ENCODE peak calls at places on chromosomes 12 and 14, in four cellular contexts. O is HT1080; Z is stimulated activated CD8-positive, alpha-beta memory T cell treated with anti-CD3 and anti-CD28 coated beads, Interleukin-4, amount 100 ng/mL, for 1 hour; A is HFF-Myc. C is an unnamed sample.

GRCh38 chr12:104958946-104959841 is 1.1 kb upstream of the SLC41A2 start:
- DNase-seq in A (no peak), O (peak; percentile 55), Z (no peak), C (no peak)

GRCh38 chr12:46385439-46385838 is 12.9 kb upstream of the SLC38A2 start:
- DNase-seq in Z (no peak), A (no peak), O (no peak), C (no peak)

GRCh38 chr12:113533842-113534375 is 62.2 kb upstream of the LHX5 start:
- DNase-seq in O (no peak), Z (no peak), A (no peak), C (no peak)

GRCh38 chr12:122093098-122093883 is 14.7 kb downstream of the MLXIP start:
- DNase-seq in Z (no peak), O (no peak), A (no peak), C (no peak)

GRCh38 chr12:60421741-60422140 is 825.9 kb downstream of the SLC16A7 start:
- DNase-seq in A (no peak), Z (no peak), O (no peak), C (no peak)

GRCh38 chr12:124774462-124775167 is 89.0 kb downstream of the SCARB1 start:
- DNase-seq in A (no peak), O (peak; percentile 90), Z (no peak), C (no peak)

GRCh38 chr14:100488057-100488456 is 99.2 kb downstream of the BEGAIN start:
- DNase-seq in Z (no peak), A (no peak), O (no peak), C (no peak)

GRCh38 chr14:88129306-88130056 is 124.5 kb downstream of the GPR65 start:
- DNase-seq in Z (no peak), A (peak; percentile 56), O (peak; percentile 54), C (no peak)

GRCh38 chr14:72173038-72173720 is 240.9 kb downstream of the RGS6 start:
- DNase-seq in O (no peak), A (no peak), Z (no peak), C (no peak)

GRCh38 chr12:90090929-90091651 is 382.5 kb upstream of the ATP2B1 start:
- DNase-seq in A (peak; percentile 77), Z (no peak), O (peak; percentile 99), C (no peak)

GRCh38 chr12:46675736-46676135 is 150.1 kb downstream of the SLC38A4 start:
- DNase-seq in A (no peak), Z (no peak), O (no peak), C (no peak)

GRCh38 chr12:51441583-51441982 is 17.0 kb downstream of the SLC4A8 start:
- DNase-seq in O (peak; percentile 80), Z (no peak), A (peak; percentile 22), C (no peak)

GRCh38 chr12:61993734-61994345 is 266.4 kb upstream of the USP15 start:
- DNase-seq in A (peak; percentile 0), Z (no peak), O (peak; percentile 52), C (no peak)

GRCh38 chr12:5723071-5723470 is 222.0 kb downstream of the ANO2 start:
- DNase-seq in A (no peak), O (no peak), Z (no peak), C (no peak)

GRCh38 chr12:103354403-103354802 is 141.4 kb downstream of the C12orf42 start:
- DNase-seq in Z (no peak), A (no peak), O (no peak), C (no peak)

GRCh38 chr14:85222344-85222743 is 307.6 kb upstream of the FLRT2 start:
- DNase-seq in A (no peak), Z (no peak), O (no peak), C (no peak)

GRCh38 chr12:132582058-132582420 is 28.3 kb downstream of the LRCOL1 start:
- DNase-seq in A (no peak), O (no peak), Z (no peak), C (no peak)

GRCh38 chr12:131797588-131797934 is 30.6 kb upstream of the MMP17 start:
- DNase-seq in O (no peak), A (no peak), Z (no peak), C (no peak)

GRCh38 chr14:54474232-54474793 is 14.5 kb downstream of the GMFB start:
- DNase-seq in A (no peak), O (no peak), Z (no peak), C (no peak)

GRCh38 chr12:39011161-39011560 is 105.8 kb upstream of the CPNE8 start:
- DNase-seq in O (no peak), A (no peak), Z (no peak), C (no peak)

GRCh38 chr12:128009108-128009507 is 257.9 kb upstream of the TMEM132C start:
- DNase-seq in O (no peak), A (no peak), Z (no peak), C (peak; percentile 66)

GRCh38 chr14:102208741-102209140 is 69.0 kb downstream of the WDR20 start:
- DNase-seq in Z (no peak), O (no peak), A (no peak), C (no peak)

GRCh38 chr12:31226639-31227038 is 99.3 kb downstream of the SINHCAF start:
- DNase-seq in Z (no peak), O (no peak), A (no peak), C (no peak)

GRCh38 chr12:125245601-125246345 is 180.5 kb downstream of the AACS start:
- DNase-seq in A (no peak), O (no peak), Z (no peak), C (no peak)

GRCh38 chr14:51024377-51024776 is 70.5 kb downstream of the TRIM9 start:
- DNase-seq in O (no peak), Z (no peak), A (no peak), C (no peak)

C was measured in H1.